ENCODE peak calls at places on chromosome 10, in seven cellular contexts. C, H, P, V, L, Q and O are unnamed samples.

GRCh38 chr10:72171175-72171630 is 44.6 kb upstream of the ANAPC16 start:
- DNase-seq in C (peak), H (no peak), P (no peak), V (no peak), L (no peak), Q (no peak), O (no peak)

GRCh38 chr10:133292919-133293809 is 15.5 kb downstream of the TUBGCP2 start:
- DNase-seq in C (peak), H (no peak), P (no peak), V (no peak), L (no peak), Q (no peak), O (no peak)

GRCh38 chr10:70539471-70539870 is 60.9 kb downstream of the PALD1 start:
- DNase-seq in C (no peak), H (no peak), P (no peak), V (no peak), L (no peak), Q (no peak), O (no peak)

GRCh38 chr10:94115725-94116124 is 122.0 kb downstream of the PLCE1 start:
- DNase-seq in C (peak), H (no peak), P (no peak), V (no peak), L (no peak), Q (no peak), O (no peak)

GRCh38 chr10:72348282-72348681 is 6.4 kb downstream of the DNAJB12 start:
- DNase-seq in C (no peak), H (no peak), P (no peak), V (no peak), L (no peak), Q (no peak), O (no peak)

GRCh38 chr10:17418249-17418648 is 36.1 kb downstream of the ST8SIA6 start:
- DNase-seq in C (no peak), H (no peak), P (no peak), V (no peak), L (no peak), Q (no peak), O (no peak)

GRCh38 chr10:76040830-76041220 is 609.4 kb downstream of the LRMDA start:
- DNase-seq in C (no peak), H (no peak), P (no peak), V (no peak), L (no peak), Q (no peak), O (no peak)

GRCh38 chr10:17349717-17350116 is 104.7 kb downstream of the ST8SIA6 start:
- DNase-seq in C (peak), H (no peak), P (no peak), V (no peak), L (no peak), Q (no peak), O (no peak)

GRCh38 chr10:43137701-43137970 is 609 bp upstream of the CSGALNACT2 start:
- DNase-seq in C (peak), H (peak), P (peak), V (peak), L (peak), Q (no peak), O (peak)

GRCh38 chr10:71795248-71795647 is 21.9 kb upstream of the VSIR start:
- DNase-seq in C (peak), H (no peak), P (no peak), V (peak), L (no peak), Q (peak), O (peak)

GRCh38 chr10:124156524-124157225 is 63.3 kb upstream of the CHST15 start:
- DNase-seq in C (no peak), H (no peak), P (no peak), V (no peak), L (peak), Q (peak), O (peak)

GRCh38 chr10:22986771-22987542 is 59.1 kb downstream of the ARMC3 start:
- DNase-seq in C (peak), H (no peak), P (no peak), V (no peak), L (no peak), Q (no peak), O (no peak)

GRCh38 chr10:51879238-51879637 is 179.8 kb upstream of the CSTF2T start:
- DNase-seq in C (peak), H (peak), P (no peak), V (no peak), L (no peak), Q (no peak), O (no peak)

GRCh38 chr10:72274213-72274729 is 547 bp downstream of the DDIT4 start:
- DNase-seq in C (no peak), H (peak), P (no peak), V (no peak), L (peak), Q (no peak), O (peak)

GRCh38 chr10:119025336-119025735 is 4.2 kb upstream of the NANOS1 start:
- DNase-seq in C (peak), H (peak), P (peak), V (peak), L (no peak), Q (no peak), O (no peak)

GRCh38 chr10:33133557-33133956 is 175.5 kb upstream of the ITGB1 start:
- DNase-seq in C (peak), H (no peak), P (no peak), V (no peak), L (no peak), Q (no peak), O (no peak)

GRCh38 chr10:98332623-98333269 is 64.8 kb upstream of the LOXL4 start:
- DNase-seq in C (no peak), H (no peak), P (no peak), V (no peak), L (no peak), Q (no peak), O (no peak)

GRCh38 chr10:5538892-5539651 is 14.3 kb downstream of the CALML3 start:
- DNase-seq in C (peak), H (no peak), P (no peak), V (no peak), L (no peak), Q (no peak), O (no peak)

GRCh38 chr10:84540022-84540616 is 211.7 kb downstream of the CCSER2 start:
- DNase-seq in C (peak), H (no peak), P (no peak), V (no peak), L (no peak), Q (no peak), O (no peak)

GRCh38 chr10:88045116-88045515 is 181.7 kb downstream of the PTEN start:
- DNase-seq in C (peak), H (no peak), P (no peak), V (no peak), L (no peak), Q (no peak), O (no peak)

GRCh38 chr10:84140036-84140379 is 699 bp downstream of the GHITM start:
- DNase-seq in C (peak), H (peak), P (no peak), V (no peak), L (peak), Q (no peak), O (peak)

GRCh38 chr10:5965266-5965665 is 12.1 kb downstream of the IL15RA start:
- DNase-seq in C (no peak), H (no peak), P (no peak), V (no peak), L (no peak), Q (no peak), O (no peak)

GRCh38 chr10:516766-517165 is 172.7 kb downstream of the DIP2C start:
- DNase-seq in C (no peak), H (no peak), P (no peak), V (no peak), L (no peak), Q (no peak), O (no peak)

GRCh38 chr10:13658864-13659685 is 72.3 kb downstream of the PRPF18 start:
- DNase-seq in C (no peak), H (no peak), P (peak), V (no peak), L (no peak), Q (no peak), O (no peak)

GRCh38 chr10:113492181-113492580 is 60.7 kb upstream of the HABP2 start:
- DNase-seq in C (no peak), H (no peak), P (no peak), V (no peak), L (no peak), Q (no peak), O (no peak)
- TF ChIP-seq CTCF in C (no peak), H (no peak), P (no peak), V (no peak), L (no peak), Q (no peak), O (no peak)

GRCh38 chr10:29555091-29555745 is 79.6 kb downstream of the SVIL start:
- DNase-seq in C (peak), H (no peak), P (no peak), V (no peak), L (no peak), Q (no peak), O (no peak)
- TF ChIP-seq CTCF in C (no peak), H (no peak), P (no peak), V (no peak), L (no peak), Q (no peak), O (no peak)

GRCh38 chr10:47241256-47241655 is 58.7 kb upstream of the GDF10 start:
- DNase-seq in C (no peak), H (no peak), P (no peak), V (peak), L (no peak), Q (no peak), O (no peak)

GRCh38 chr10:47239211-47239610 is 60.8 kb upstream of the GDF10 start:
- DNase-seq in C (no peak), H (no peak), P (no peak), V (peak), L (no peak), Q (no peak), O (no peak)

GRCh38 chr10:47240173-47240572 is 59.8 kb upstream of the GDF10 start:
- DNase-seq in C (no peak), H (no peak), P (no peak), V (peak), L (no peak), Q (no peak), O (no peak)

GRCh38 chr10:47238331-47239095 is 61.5 kb upstream of the GDF10 start:
- DNase-seq in C (no peak), H (no peak), P (no peak), V (peak), L (no peak), Q (no peak), O (no peak)

GRCh38 chr10:47237316-47238260 is 62.4 kb upstream of the GDF10 start:
- DNase-seq in C (no peak), H (no peak), P (no peak), V (peak), L (no peak), Q (no peak), O (no peak)
- TF ChIP-seq CTCF in C (no peak), H (no peak), P (no peak), V (no peak), L (no peak), Q (no peak), O (no peak)

GRCh38 chr10:10786334-10787090 is 231.2 kb upstream of the CELF2 start:
- DNase-seq in C (peak), H (no peak), P (no peak), V (no peak), L (no peak), Q (no peak), O (no peak)
- TF ChIP-seq CTCF in C (no peak), H (no peak), P (no peak), V (no peak), L (no peak), Q (no peak), O (no peak)

DNA sequence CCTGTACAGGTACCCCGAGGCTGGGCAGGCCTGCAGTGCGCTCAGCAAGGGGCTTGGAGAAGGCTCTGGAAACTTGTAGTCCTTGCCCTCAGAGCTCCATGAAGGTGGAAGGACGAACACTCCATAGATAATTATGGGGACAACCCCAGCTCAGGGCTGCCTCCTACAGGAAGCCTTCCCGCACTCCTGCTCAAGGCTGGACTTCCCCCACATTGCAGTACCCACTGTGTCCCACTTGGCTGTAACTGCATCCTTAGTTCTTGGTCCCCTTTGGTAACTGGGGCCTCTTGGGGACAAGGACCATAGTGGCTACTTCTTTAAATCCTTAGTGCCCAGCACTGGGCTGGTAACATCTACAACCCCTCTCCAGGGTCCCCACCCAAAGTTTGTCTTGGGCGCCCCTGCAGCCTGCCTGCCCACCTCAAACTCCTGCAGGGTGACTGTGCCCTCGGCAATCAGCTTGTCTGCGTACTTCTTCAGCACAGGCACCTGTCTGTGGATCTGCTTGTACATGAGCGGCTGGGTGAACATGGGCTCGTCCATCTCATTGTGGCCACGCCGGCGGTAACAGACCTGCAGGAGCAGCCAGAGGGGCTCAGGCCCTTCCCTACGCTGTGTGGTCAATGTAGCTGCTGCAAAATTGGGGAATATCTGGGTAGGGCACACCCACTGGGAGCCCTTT is 17.1 kb downstream of the OGDHL start:
- DNase-seq in C (no peak), H (no peak), P (no peak), V (no peak), L (no peak), Q (peak), O (no peak)
- TF ChIP-seq CTCF in C (no peak), H (no peak), P (no peak), V (no peak), L (no peak), Q (no peak), O (no peak)